ENCODE peak calls at places on chromosomes 12 and 14, in four cellular contexts. M is CD4-positive, alpha-beta T cell; E is left lung; U is suprapubic skin. N is an unnamed sample.

GRCh38 chr12:3398196-3398789 is 92.7 kb upstream of the PRMT8 start:
- DNase-seq in M (no peak), E (no peak), U (no peak), N (no peak)

GRCh38 chr14:72292689-72293024 is 360.4 kb downstream of the RGS6 start:
- DNase-seq in M (no peak), E (no peak), U (no peak), N (no peak)

GRCh38 chr12:39619316-39619659 is 315 bp downstream of the ABCD2 start:
- DNase-seq in M (no peak), E (no peak), U (no peak), N (no peak)

GRCh38 chr14:61505815-61506809 is 184.7 kb downstream of the PRKCH start:
- DNase-seq in M (no peak), E (no peak), U (no peak), N (no peak)

GRCh38 chr12:78916845-78917480 is 52.4 kb downstream of the SYT1 start:
- DNase-seq in M (no peak), E (no peak), U (no peak), N (no peak)

GRCh38 chr12:6430124-6430989 is 14.4 kb upstream of the CD27 start:
- DNase-seq in M (no peak), E (no peak), U (peak; percentile 96), N (peak; percentile 97)

GRCh38 chr12:50780016-50780415 is 16.1 kb downstream of the ATF1 start:
- DNase-seq in M (no peak), E (no peak), U (no peak), N (no peak)

GRCh38 chr12:6605425-6606330 is 1.5 kb downstream of the CHD4 start:
- DNase-seq in M (no peak), E (no peak), U (peak; percentile 74), N (no peak)

GRCh38 chr12:3464561-3464960 is 26.4 kb upstream of the PRMT8 start:
- DNase-seq in M (no peak), E (no peak), U (no peak), N (no peak)

GRCh38 chr14:92465353-92466067 is 48.1 kb upstream of the RIN3 start:
- DNase-seq in M (no peak), E (no peak), U (no peak), N (no peak)

GRCh38 chr12:55718020-55718419 is 2.2 kb upstream of the RDH5 start:
- DNase-seq in M (no peak), E (no peak), U (no peak), N (no peak)

GRCh38 chr12:102567031-102567985 is 86.9 kb upstream of the IGF1 start:
- DNase-seq in M (no peak), E (no peak), U (no peak), N (no peak)

DNA sequence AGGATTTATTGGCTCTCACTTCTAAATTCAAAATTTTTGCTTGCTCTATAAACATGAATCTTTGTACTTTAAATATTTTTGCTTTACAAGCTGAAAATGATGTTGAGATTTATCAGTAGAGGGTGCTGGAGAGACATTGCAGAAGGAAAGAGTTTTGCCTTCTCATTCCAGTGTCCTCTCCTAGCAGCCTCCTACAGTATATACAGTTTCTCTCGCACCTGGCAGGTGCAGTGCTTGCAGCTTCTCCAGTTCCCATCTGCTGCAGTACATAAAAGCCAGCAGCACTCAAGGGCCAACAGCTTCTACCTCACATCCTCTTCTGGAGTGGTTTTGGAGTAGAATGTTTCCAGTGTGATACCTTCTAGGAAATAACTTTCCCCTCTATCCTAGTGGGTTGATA is 601.8 kb upstream of the ATXN7L3B start:
- DNase-seq in M (no peak), E (no peak), U (no peak), N (no peak)
- TF ChIP-seq CTCF in M (no peak), E (no peak), U (no peak), N (no peak)

DNA sequence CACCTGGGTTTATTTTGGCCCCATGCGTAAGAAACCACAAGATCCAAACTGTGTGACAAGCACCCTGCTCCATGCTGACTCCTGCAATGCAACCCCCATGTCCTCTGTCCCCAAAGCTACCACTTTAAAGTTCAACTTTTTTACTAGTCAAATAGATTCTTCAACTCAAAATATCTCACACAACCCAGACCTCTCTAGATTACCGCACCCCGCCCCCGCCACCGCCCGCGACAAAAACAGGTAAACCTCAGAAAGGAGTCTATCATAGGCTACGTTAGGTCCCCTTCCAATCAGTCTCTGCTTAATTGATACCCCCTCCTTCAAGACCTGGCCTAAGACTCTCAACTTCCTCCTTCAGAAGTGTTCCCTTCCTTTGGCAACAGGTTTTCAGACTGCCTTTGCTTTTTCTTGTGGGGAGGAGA is 2.2 kb downstream of the ZFP36L1 start:
- DNase-seq in M (peak; percentile 55), E (no peak), U (no peak), N (no peak)
- H3K27ac ChIP-seq in M (peak overlapping the region; percentile 100), E (peak overlapping the region; percentile 100), U (peak overlapping the region; percentile 100), N (peak overlapping the region; percentile 100)

DNA sequence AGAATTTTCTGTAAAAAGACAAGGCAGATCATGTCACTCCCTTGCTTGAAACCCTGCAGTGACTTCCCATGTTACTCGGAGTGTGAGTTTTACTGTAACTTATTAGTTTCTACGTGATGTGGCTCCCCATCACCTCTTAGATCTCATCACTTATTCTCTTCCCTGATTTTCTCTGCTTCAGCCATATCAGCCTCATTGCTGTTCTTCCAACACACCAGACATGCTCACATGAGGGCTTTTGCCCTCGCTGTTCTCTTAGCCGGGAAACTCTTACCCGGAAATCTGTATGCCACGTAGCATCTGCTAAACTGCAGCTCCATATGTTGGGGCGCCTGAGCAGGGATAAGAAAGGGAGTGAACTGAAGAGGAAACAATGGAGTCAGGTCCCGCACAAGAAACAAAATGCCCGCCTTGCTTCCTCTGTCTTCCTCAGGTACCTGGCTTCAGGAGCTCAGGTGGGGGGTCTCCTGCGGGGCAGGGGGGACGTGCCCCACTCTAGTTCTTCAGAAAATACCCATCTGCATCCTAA is 16.6 kb downstream of the SMUG1 start:
- DNase-seq in M (no peak), E (no peak), U (no peak), N (no peak)
- H3K27me3 ChIP-seq in M (peaks cover 66% of the 10 kb centered on the region), E (peaks cover 30% of the 10 kb centered on the region), U (no peaks in the 10 kb centered on the region), N (no peaks in the 10 kb centered on the region)

GRCh38 chr14:56235388-56235787 is 117.2 kb downstream of the PELI2 start:
- DNase-seq in M (no peak), E (no peak), U (no peak), N (no peak)
- TF ChIP-seq CTCF in M (no peak), E (no peak), U (no peak), N (no peak)

GRCh38 chr12:104218935-104219334 is 3.4 kb downstream of the TXNRD1 start:
- DNase-seq in M (no peak), E (no peak), U (no peak), N (no peak)
- H3K27ac ChIP-seq in M (no peak overlapping the region), E (peak overlapping the region; percentile 79), U (peak overlapping the region; percentile 83), N (peak overlapping the region; percentile 89)

GRCh38 chr12:117101953-117102833 is 3.0 kb upstream of the TESC start:
- DNase-seq in M (no peak), E (no peak), U (peak; percentile 36), N (no peak)
- H3K27me3 ChIP-seq in M (peaks cover 10% of the 10 kb centered on the region), E (peaks cover 24% of the 10 kb centered on the region), U (peaks cover 57% of the 10 kb centered on the region), N (peaks cover 16% of the 10 kb centered on the region)